ENCODE peak calls at places on chromosomes 6 and 20, in eight cellular contexts. I is germinal center; S is cardiac muscle cell; X is hippocampal formation; K is HFFc6; Q is stimulated activated CD8-positive, alpha-beta memory T cell treated with anti-CD3 and anti-CD28 coated beads, Interleukin-15, amount 100 ng/mL, for 4 hours; A is Calu3; N is putamen. E is an unnamed sample.

GRCh38 chr20:62411479-62412193 is 4.6 kb upstream of the CABLES2 start:
- DNase-seq in I (no peak), S (no peak), X (no peak), K (no peak), Q (no peak), A (no peak), N (no peak), E (no peak)

GRCh38 chr6:118325220-118325860 is 222.8 kb upstream of the PLN start:
- DNase-seq in I (no peak), S (peak), X (no peak), K (peak), Q (no peak), A (peak), N (no peak), E (no peak)

GRCh38 chr6:139152088-139152891 is 17.4 kb downstream of the HECA start:
- DNase-seq in I (no peak), S (no peak), X (no peak), K (no peak), Q (no peak), A (no peak), N (no peak), E (no peak)

GRCh38 chr6:126307859-126308258 is 32.1 kb upstream of the CENPW start:
- DNase-seq in I (no peak), S (peak), X (no peak), K (peak), Q (no peak), A (peak), N (peak), E (no peak)

GRCh38 chr6:84227044-84227433 is 404 bp downstream of the CEP162 start:
- DNase-seq in I (peak), S (no peak), X (no peak), K (no peak), Q (no peak), A (no peak), N (no peak), E (peak)

GRCh38 chr20:20894280-20894679 is 181.8 kb upstream of the RALGAPA2 start:
- DNase-seq in I (no peak), S (no peak), X (no peak), K (no peak), Q (no peak), A (no peak), N (no peak), E (no peak)

GRCh38 chr6:151961809-151962208 is 154.3 kb downstream of the ESR1 start:
- DNase-seq in I (no peak), S (no peak), X (no peak), K (no peak), Q (no peak), A (no peak), N (no peak), E (no peak)

GRCh38 chr6:158808442-158808833 is 10.7 kb downstream of the EZR start:
- DNase-seq in I (no peak), S (no peak), X (no peak), K (no peak), Q (no peak), A (no peak), N (no peak), E (no peak)

GRCh38 chr6:9623228-9623832 is 791.5 kb downstream of the TFAP2A start:
- DNase-seq in I (no peak), S (no peak), X (no peak), K (no peak), Q (no peak), A (no peak), N (no peak), E (no peak)

GRCh38 chr6:39696986-39697788 is 28.0 kb downstream of the KIF6 start:
- DNase-seq in I (no peak), S (no peak), X (no peak), K (no peak), Q (no peak), A (no peak), N (no peak), E (no peak)

GRCh38 chr20:37907330-37907676 is 4.4 kb downstream of the VSTM2L start:
- DNase-seq in I (no peak), S (no peak), X (no peak), K (no peak), Q (no peak), A (no peak), N (no peak), E (no peak)

GRCh38 chr6:39153766-39154397 is 38.9 kb upstream of the SAYSD1 start:
- DNase-seq in I (no peak), S (no peak), X (no peak), K (no peak), Q (no peak), A (no peak), N (no peak), E (no peak)

GRCh38 chr6:56807335-56807991 is 147.4 kb upstream of the BEND6 start:
- DNase-seq in I (no peak), S (no peak), X (no peak), K (no peak), Q (no peak), A (no peak), N (no peak), E (no peak)

GRCh38 chr20:31760457-31761240 is 21.6 kb downstream of the TPX2 start:
- DNase-seq in I (no peak), S (peak), X (no peak), K (peak), Q (no peak), A (no peak), N (no peak), E (no peak)

GRCh38 chr20:25408890-25409289 is 1.4 kb downstream of the GINS1 start:
- DNase-seq in I (no peak), S (no peak), X (no peak), K (no peak), Q (no peak), A (no peak), N (no peak), E (no peak)

GRCh38 chr6:142030115-142030619 is 102.6 kb upstream of the GJE1 start:
- DNase-seq in I (no peak), S (peak), X (no peak), K (no peak), Q (no peak), A (peak), N (no peak), E (no peak)

GRCh38 chr20:35301426-35301825 is 9.2 kb upstream of the FAM83C start:
- DNase-seq in I (no peak), S (no peak), X (no peak), K (no peak), Q (no peak), A (no peak), N (no peak), E (no peak)

GRCh38 chr20:39853664-39854063 is 835.4 kb downstream of the MAFB start:
- DNase-seq in I (no peak), S (peak), X (no peak), K (peak), Q (no peak), A (no peak), N (no peak), E (no peak)

GRCh38 chr6:152746172-152746553 is 4.4 kb upstream of the VIP start:
- DNase-seq in I (no peak), S (peak), X (no peak), K (peak), Q (no peak), A (no peak), N (no peak), E (no peak)

GRCh38 chr6:9138856-9139426 is 703.6 kb upstream of the SLC35B3 start:
- DNase-seq in I (no peak), S (no peak), X (peak), K (no peak), Q (no peak), A (no peak), N (no peak), E (no peak)

GRCh38 chr6:127900935-127901334 is at the start of gene THEMIS:
- DNase-seq in I (no peak), S (no peak), X (no peak), K (no peak), Q (no peak), A (no peak), N (no peak), E (no peak)

GRCh38 chr6:43451939-43452338 is 3.4 kb downstream of the DLK2 start:
- DNase-seq in I (no peak), S (no peak), X (no peak), K (no peak), Q (no peak), A (no peak), N (no peak), E (no peak)

GRCh38 chr6:96923871-96924493 is 546 bp upstream of the KLHL32 start:
- DNase-seq in I (no peak), S (peak), X (peak), K (no peak), Q (peak), A (no peak), N (no peak), E (peak)

GRCh38 chr20:59351148-59352040 is 51.0 kb downstream of the EDN3 start:
- DNase-seq in I (no peak), S (no peak), X (no peak), K (peak), Q (no peak), A (no peak), N (no peak), E (no peak)

GRCh38 chr6:40997256-40997957 is 41.6 kb downstream of the UNC5CL start:
- DNase-seq in I (no peak), S (peak), X (peak), K (peak), Q (no peak), A (peak), N (no peak), E (peak)

GRCh38 chr6:112941613-112942012 is 594.5 kb downstream of the RFPL4B start:
- DNase-seq in I (no peak), S (no peak), X (no peak), K (no peak), Q (no peak), A (no peak), N (no peak), E (no peak)